ENCODE peak calls at places on chromosomes 5 and 9, in four cellular contexts. R is right cardiac atrium; D is colonic mucosa; Y is CD4-positive, alpha-beta memory T cell. O is an unnamed sample.

GRCh38 chr9:125261501-125262216 is at the start of gene GAPVD1:
- DNase-seq in D (peak), R (peak), Y (peak), O (peak)

GRCh38 chr5:168681556-168682183 is 102.5 kb upstream of the PANK3 start:
- DNase-seq in R (peak), Y (no peak), D (no peak), O (no peak)

GRCh38 chr5:79236364-79236969 is 536 bp downstream of the JMY start:
- DNase-seq in D (peak), R (no peak), Y (peak), O (peak)

GRCh38 chr9:93662016-93662638 is 85.7 kb downstream of the PHF2 start:
- DNase-seq in R (no peak), D (no peak), Y (no peak), O (no peak)

GRCh38 chr9:22129134-22129533 is 120.0 kb upstream of the CDKN2B start:
- DNase-seq in Y (no peak), D (no peak), R (no peak), O (no peak)

GRCh38 chr9:131348631-131349521 is 45.0 kb upstream of the PRRC2B start:
- DNase-seq in D (no peak), R (no peak), Y (no peak), O (no peak)

GRCh38 chr5:65830856-65831255 is 95.5 kb upstream of the ERBIN start:
- DNase-seq in Y (no peak), R (no peak), D (no peak), O (no peak)

GRCh38 chr5:1551913-1552312 is 28.2 kb upstream of the LPCAT1 start:
- DNase-seq in D (no peak), Y (no peak), R (no peak), O (no peak)

DNA sequence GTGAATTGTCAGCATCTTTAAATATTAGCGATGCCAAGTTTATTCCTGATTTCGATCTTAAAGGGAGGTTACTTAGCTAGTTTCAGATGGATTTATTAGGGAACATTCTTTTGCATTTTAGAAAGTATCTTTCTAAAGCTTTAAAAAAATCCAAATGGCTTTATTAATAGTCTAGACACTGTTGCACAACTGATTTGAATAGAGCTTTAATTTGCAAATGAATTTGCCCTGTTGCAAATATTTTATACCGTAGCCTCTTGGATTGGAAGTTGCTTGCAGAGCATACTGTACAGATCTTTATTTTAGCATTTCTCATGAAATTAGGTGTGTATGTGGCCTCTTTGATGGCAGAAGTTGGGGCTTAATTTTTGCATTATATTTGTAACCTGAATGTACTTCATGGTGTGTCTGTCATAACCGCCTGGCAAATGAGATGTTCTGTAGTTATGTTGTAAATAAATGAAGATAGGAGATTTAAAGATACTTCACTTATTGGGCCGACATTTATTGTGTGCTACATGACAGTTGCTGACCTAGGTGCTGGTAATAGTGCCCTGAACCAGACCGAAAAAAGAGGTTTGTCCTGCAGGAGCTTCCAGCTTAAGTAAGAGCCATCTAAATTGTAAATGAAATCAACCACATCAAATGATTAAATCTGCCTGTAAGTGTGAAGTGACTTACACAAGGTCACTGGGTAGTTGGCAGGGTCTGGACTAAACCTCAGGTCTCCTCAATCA is 1.8 kb downstream of the TCERG1 start:
- DNase-seq in Y (no peak), D (no peak), R (no peak), O (no peak)
- H3K4me3 ChIP-seq in Y (no peak), D (peak), R (peak), O (peak)

GRCh38 chr5:177433658-177434217 is 7.3 kb downstream of the GRK6 start:
- DNase-seq in Y (no peak), D (no peak), R (peak), O (no peak)
- H3K27ac ChIP-seq in Y (peak), D (no peak), R (no peak), O (no peak)

GRCh38 chr5:73297430-73297829 is 124.4 kb downstream of the TMEM174 start:
- DNase-seq in D (no peak), Y (no peak), R (no peak), O (no peak)
- H3K4me3 ChIP-seq in D (no peak), Y (no peak), R (no peak), O (no peak)

DNA sequence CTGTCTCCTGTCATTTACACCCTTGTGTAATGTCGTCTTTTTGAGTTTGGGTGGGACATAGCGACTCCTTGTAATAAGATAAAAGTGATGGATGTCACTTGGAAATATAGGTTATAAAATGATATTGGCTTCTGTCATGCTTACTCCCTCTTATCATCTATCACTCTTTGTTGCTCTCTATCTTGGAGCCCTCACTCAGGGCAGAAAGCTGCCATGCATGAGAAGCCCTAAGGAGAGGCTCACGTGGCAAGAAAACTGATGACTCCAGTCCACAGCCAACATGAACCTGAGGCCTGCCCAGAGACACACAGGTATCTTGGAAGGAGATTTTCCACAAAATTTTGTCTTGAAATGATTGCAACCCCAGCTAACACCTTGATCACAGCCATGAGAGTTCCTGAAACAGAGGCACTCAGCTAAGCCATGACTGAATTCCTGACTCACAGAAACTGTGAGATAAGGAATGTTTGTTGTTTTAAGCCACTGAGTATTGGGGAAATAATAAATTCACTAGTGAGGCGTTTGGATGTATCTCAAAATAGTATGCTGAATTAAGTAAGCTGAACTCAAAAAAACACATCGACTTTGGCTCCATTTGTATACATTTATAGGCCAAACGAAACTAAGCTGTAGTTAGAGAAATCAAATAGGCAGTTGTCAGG is 216.7 kb downstream of the CDH18 start:
- DNase-seq in R (no peak), D (no peak), Y (no peak), O (no peak)
- H3K27ac ChIP-seq in R (no peak), D (no peak), Y (no peak), O (no peak)

DNA sequence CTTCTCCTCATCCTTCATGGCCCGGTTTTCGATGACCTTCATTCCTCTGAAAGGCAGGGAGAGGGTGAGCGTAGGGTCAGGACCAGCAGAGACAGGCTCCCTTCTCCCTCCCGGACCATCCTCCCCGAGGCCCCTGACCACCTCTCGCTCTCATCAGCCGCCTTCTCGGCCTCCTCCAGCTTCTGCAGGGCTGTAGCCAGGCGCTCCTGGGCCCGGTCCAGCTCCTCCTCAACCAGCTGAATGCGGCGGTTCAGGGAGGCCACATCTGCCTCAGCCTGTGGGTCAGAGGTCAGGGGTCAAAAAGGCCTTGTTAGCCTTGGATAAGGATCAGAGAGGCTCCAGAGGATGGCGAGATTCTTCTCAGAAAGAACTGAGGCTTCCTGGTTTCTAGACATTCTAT is 4.2 kb downstream of the TPM2 start:
- DNase-seq in Y (no peak), R (no peak), D (no peak), O (no peak)
- H3K4me3 ChIP-seq in Y (no peak), R (no peak), D (no peak), O (no peak)

GRCh38 chr9:8666060-8666459 is 866.5 kb upstream of the DMAC1 start:
- DNase-seq in R (no peak), Y (no peak), D (no peak), O (no peak)
- H3K27ac ChIP-seq in R (no peak), Y (no peak), D (no peak), O (no peak)

GRCh38 chr9:14031761-14032279 is 282.1 kb downstream of the NFIB start:
- DNase-seq in Y (no peak), D (no peak), R (no peak), O (no peak)
- H3K4me3 ChIP-seq in Y (no peak), D (no peak), R (no peak), O (no peak)